ENCODE peak calls at places on chromosomes 11 and 22, in nine cellular contexts. L is right lobe of liver, J is ovary, V is IMR-90, P is esophagus squamous epithelium, N is uterus, E is breast epithelium, T is testis, Y is sigmoid colon. O is an unnamed sample.

GRCh38 chr11:27613670-27613950 is 86.6 kb downstream of the BDNF start:
- DNase-seq in Y (no peak), V (peak; percentile 40), E (no peak), J (no peak), N (no peak), T (no peak), P (no peak), L (no peak), O (no peak)

GRCh38 chr11:41522391-41522790 is 62.9 kb upstream of the LRRC4C start:
- DNase-seq in J (no peak), V (no peak), N (no peak), E (no peak), Y (no peak), L (no peak), T (no peak), P (no peak), O (no peak)

GRCh38 chr22:22111983-22112382 is 129.4 kb upstream of the TOP3B start:
- DNase-seq in V (no peak), T (no peak), P (no peak), L (no peak), N (no peak), E (no peak), J (no peak), Y (no peak), O (no peak)

GRCh38 chr11:34565417-34566208 is 52.0 kb upstream of the ELF5 start:
- DNase-seq in N (no peak), Y (no peak), V (no peak), P (no peak), J (no peak), L (no peak), E (no peak), T (no peak), O (no peak)

GRCh38 chr11:67542971-67543370 is 19.7 kb upstream of the CABP2 start:
- DNase-seq in Y (no peak), V (no peak), L (no peak), N (no peak), J (no peak), P (no peak), E (no peak), T (no peak), O (no peak)

GRCh38 chr11:67370351-67371076 is 2.9 kb downstream of the CLCF1 start:
- DNase-seq in N (peak; percentile 58), V (peak; percentile 87), T (no peak), L (no peak), E (no peak), P (no peak), J (peak; percentile 55), Y (peak; percentile 76), O (no peak)

GRCh38 chr22:29907753-29908515 is 25.0 kb downstream of the MTMR3 start:
- DNase-seq in P (no peak), Y (peak; percentile 73), N (peak; percentile 74), J (peak; percentile 75), L (peak; percentile 60), E (peak; percentile 71), V (peak; percentile 99), T (peak; percentile 92), O (peak; percentile 89)

GRCh38 chr11:5280582-5281102 is 10.9 kb upstream of the HBE1 start:
- DNase-seq in V (peak; percentile 100), L (no peak), E (no peak), Y (no peak), J (peak; percentile 81), T (peak; percentile 57), N (peak; percentile 17), P (no peak), O (peak; percentile 18)

GRCh38 chr11:102994101-102994500 is 38.6 kb upstream of the MMP13 start:
- DNase-seq in L (no peak), T (no peak), P (no peak), N (no peak), V (peak; percentile 18), Y (no peak), J (no peak), E (no peak), O (no peak)

GRCh38 chr22:48702573-48703264 is 1125.0 kb downstream of the BRD1 start:
- DNase-seq in J (no peak), Y (peak; percentile 82), L (peak; percentile 57), E (peak; percentile 87), P (no peak), T (no peak), V (no peak), N (no peak), O (peak; percentile 54)

GRCh38 chr22:47357493-47357892 is 595.0 kb downstream of the TBC1D22A start:
- DNase-seq in P (no peak), J (no peak), Y (no peak), V (no peak), N (no peak), L (peak; percentile 14), E (no peak), T (peak; percentile 6), O (no peak)

GRCh38 chr11:86068138-86068861 is 584 bp downstream of the PICALM start:
- DNase-seq in L (peak; percentile 53), J (no peak), E (no peak), T (peak; percentile 69), P (no peak), V (no peak), N (peak; percentile 42), Y (peak; percentile 79), O (peak; percentile 51)

GRCh38 chr11:2301631-2302272 is at the start of the genes C11orf21 and TSPAN32:
- DNase-seq in E (peak; percentile 25), V (peak; percentile 3), J (peak; percentile 25), N (no peak), T (peak; percentile 30), Y (no peak), L (peak; percentile 57), P (no peak), O (no peak)

GRCh38 chr11:19508166-19508565 is 204.5 kb upstream of the NAV2 start:
- DNase-seq in V (peak; percentile 3), J (no peak), Y (no peak), L (peak; percentile 74), P (no peak), E (no peak), T (no peak), N (no peak), O (no peak)

GRCh38 chr11:82796970-82797594 is 63.4 kb upstream of the FAM181B start:
- DNase-seq in T (no peak), L (peak; percentile 50), N (no peak), E (no peak), J (no peak), Y (no peak), P (no peak), V (no peak), O (no peak)

GRCh38 chr22:42892156-42892555 is 35.1 kb upstream of the ARFGAP3 start:
- DNase-seq in J (no peak), E (no peak), P (no peak), L (no peak), T (no peak), Y (no peak), N (no peak), V (no peak), O (no peak)

GRCh38 chr11:12750181-12750580 is 76.0 kb downstream of the TEAD1 start:
- DNase-seq in E (no peak), L (no peak), N (no peak), P (no peak), J (no peak), V (no peak), T (no peak), Y (no peak), O (no peak)
- H3K27ac ChIP-seq in E (no peak overlapping the region), L (no peak overlapping the region), N (no peak overlapping the region), P (no peak overlapping the region), J (no peak overlapping the region), V (no peak overlapping the region), T (no peak overlapping the region), Y (no peak overlapping the region), O (no peak overlapping the region)

GRCh38 chr11:64231536-64231935 is 1.2 kb downstream of the DNAJC4 start:
- DNase-seq in Y (no peak), J (no peak), N (peak; percentile 19), T (no peak), E (no peak), V (no peak), P (no peak), L (no peak), O (no peak)

GRCh38 chr11:64230985-64231365 is 627 bp downstream of the DNAJC4 start:
- DNase-seq in L (no peak), V (no peak), N (peak; percentile 23), E (no peak), Y (no peak), P (no peak), T (no peak), J (no peak), O (no peak)

GRCh38 chr11:64229090-64229958 is 1.0 kb upstream of the DNAJC4 start:
- DNase-seq in T (no peak), Y (no peak), L (no peak), J (peak; percentile 43), P (no peak), V (no peak), N (peak; percentile 26), E (no peak), O (no peak)

GRCh38 chr11:64229959-64230208 is 464 bp upstream of the DNAJC4 start:
- DNase-seq in E (no peak), P (no peak), N (no peak), L (no peak), V (no peak), J (no peak), Y (no peak), T (no peak), O (no peak)

DNA sequence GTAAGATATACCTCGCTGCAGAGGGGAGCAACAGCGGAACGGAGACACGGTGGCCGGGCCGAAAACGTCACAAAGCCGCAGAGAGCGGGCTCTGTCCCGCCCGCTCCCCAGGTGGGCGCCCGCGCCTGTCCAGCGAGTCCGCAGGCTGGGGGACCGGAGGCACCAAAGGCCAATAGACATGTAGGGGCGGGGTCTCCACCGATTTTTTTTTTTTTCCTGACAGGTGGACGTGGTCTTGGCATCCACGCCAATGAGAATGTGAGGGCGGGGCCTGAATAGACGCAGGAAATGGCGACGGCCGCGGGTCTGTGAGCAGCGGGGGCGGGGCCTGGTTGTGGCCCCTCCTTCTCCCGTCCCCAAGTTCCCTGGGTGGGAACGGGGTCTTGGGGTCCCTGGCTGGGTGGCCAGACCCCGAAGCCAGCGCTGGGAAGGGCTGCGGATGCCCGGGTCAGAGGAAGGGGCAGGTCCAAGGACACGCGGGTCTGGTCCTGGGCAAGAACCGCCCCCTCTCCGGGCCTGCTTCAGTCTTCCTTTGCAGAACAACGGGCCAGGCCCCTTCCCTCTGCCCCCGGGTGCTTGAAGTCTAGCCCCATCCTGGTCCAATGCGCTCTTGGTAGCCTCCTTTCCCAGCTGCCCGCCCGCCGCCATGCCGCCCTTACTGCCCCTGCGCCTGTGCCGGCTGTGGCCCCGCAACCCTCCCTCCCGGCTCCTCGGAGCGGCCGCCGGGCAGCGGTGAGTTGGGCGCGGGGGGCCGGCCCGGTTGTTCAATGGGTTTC is at the start of gene DNAJC4:
- DNase-seq in L (peak; percentile 96), V (peak; percentile 81), J (peak; percentile 94), P (peak; percentile 76), E (peak; percentile 91), N (peak; percentile 95), Y (peak; percentile 96), T (peak; percentile 98), O (peak; percentile 98)
- TF ChIP-seq POLR2A in L (peak; percentile 44), V (no peak), J (peak; percentile 59), P (no peak), E (no peak), N (peak; percentile 67), Y (peak; percentile 27), T (no peak), O (no peak)

GRCh38 chr22:31327786-31328544 is 18.2 kb downstream of the PATZ1 start:
- DNase-seq in V (no peak), J (no peak), T (no peak), N (no peak), E (no peak), L (no peak), P (no peak), Y (no peak), O (no peak)
- H3K27ac ChIP-seq in V (no peak overlapping the region), J (no peak overlapping the region), T (no peak overlapping the region), N (peak overlapping the region; percentile 70), E (no peak overlapping the region), L (no peak overlapping the region), P (no peak overlapping the region), Y (no peak overlapping the region), O (no peak overlapping the region)

GRCh38 chr11:8964324-8965320 is at the start of gene TMEM9B:
- DNase-seq in Y (peak; percentile 94), N (peak; percentile 85), P (peak; percentile 42), L (peak; percentile 95), J (peak; percentile 92), T (peak; percentile 94), E (peak; percentile 85), V (peak; percentile 79), O (peak; percentile 93)
- TF ChIP-seq POLR2A in Y (peak; percentile 95), N (peak; percentile 88), P (peak; percentile 85), L (peak; percentile 94), J (peak; percentile 86), T (peak; percentile 14), E (peak; percentile 95), V (peak; percentile 72), O (peak; percentile 98)